ENCODE peak calls at places on chromosomes 12 and 14, in five cellular contexts. H, Y, Z, D and Q are unnamed samples.

GRCh38 chr14:99420711-99421110 is 59.9 kb downstream of the SETD3 start:
- DNase-seq in H (no peak), Y (peak), Z (no peak), D (no peak), Q (no peak)

GRCh38 chr14:23041729-23042128 is 283 bp upstream of the PSMB11 start:
- DNase-seq in H (no peak), Y (no peak), Z (no peak), D (no peak), Q (no peak)

GRCh38 chr14:61388173-61388975 is 67.0 kb downstream of the PRKCH start:
- DNase-seq in H (peak), Y (no peak), Z (no peak), D (peak), Q (no peak)

GRCh38 chr12:121224591-121224990 is 14.7 kb downstream of the P2RX4 start:
- DNase-seq in H (no peak), Y (no peak), Z (no peak), D (peak), Q (no peak)

GRCh38 chr14:90797451-90797850 is 18.8 kb downstream of the TTC7B start:
- DNase-seq in H (no peak), Y (no peak), Z (no peak), D (no peak), Q (no peak)

GRCh38 chr12:53974084-53975018 is at the start of gene HOTAIR:
- DNase-seq in H (peak), Y (no peak), Z (no peak), D (peak), Q (no peak)

GRCh38 chr12:78887008-78887407 is 22.4 kb downstream of the SYT1 start:
- DNase-seq in H (peak), Y (no peak), Z (no peak), D (no peak), Q (no peak)

GRCh38 chr12:103884316-103884715 is 43.3 kb upstream of the NT5DC3 start:
- DNase-seq in H (peak), Y (no peak), Z (no peak), D (peak), Q (no peak)

GRCh38 chr12:54560374-54560858 is 11.0 kb downstream of the PDE1B start:
- DNase-seq in H (peak), Y (peak), Z (peak), D (peak), Q (peak)

GRCh38 chr14:56333361-56334279 is 215.4 kb downstream of the PELI2 start:
- DNase-seq in H (peak), Y (no peak), Z (no peak), D (no peak), Q (no peak)

GRCh38 chr12:68932701-68933563 is at the start of gene CPM:
- DNase-seq in H (peak), Y (peak), Z (peak), D (peak), Q (peak)

GRCh38 chr12:51368640-51369517 is 22.3 kb downstream of the GALNT6 start:
- DNase-seq in H (no peak), Y (peak), Z (no peak), D (peak), Q (no peak)

GRCh38 chr14:32618991-32619390 is 289.9 kb downstream of the AKAP6 start:
- DNase-seq in H (no peak), Y (no peak), Z (no peak), D (no peak), Q (no peak)

GRCh38 chr12:90062799-90063198 is 354.2 kb upstream of the ATP2B1 start:
- DNase-seq in H (peak), Y (no peak), Z (no peak), D (no peak), Q (no peak)

GRCh38 chr14:80336613-80337106 is 125.4 kb upstream of the DIO2 start:
- DNase-seq in H (no peak), Y (no peak), Z (no peak), D (no peak), Q (no peak)

GRCh38 chr12:121505513-121505912 is 75.3 kb downstream of the KDM2B start:
- DNase-seq in H (no peak), Y (no peak), Z (no peak), D (no peak), Q (no peak)

GRCh38 chr12:76198839-76199238 is 114.4 kb upstream of the NAP1L1 start:
- DNase-seq in H (no peak), Y (no peak), Z (no peak), D (no peak), Q (no peak)

GRCh38 chr12:31019561-31020308 is 53.9 kb upstream of the DDX11 start:
- DNase-seq in H (no peak), Y (no peak), Z (no peak), D (no peak), Q (no peak)

GRCh38 chr14:101927859-101928258 is 36.5 kb upstream of the DYNC1H1 start:
- DNase-seq in H (peak), Y (peak), Z (no peak), D (no peak), Q (no peak)

GRCh38 chr14:96923003-96923402 is 125.8 kb downstream of the VRK1 start:
- DNase-seq in H (no peak), Y (no peak), Z (no peak), D (no peak), Q (no peak)

GRCh38 chr14:99273025-99273723 is 1.2 kb upstream of the BCL11B start:
- DNase-seq in H (peak), Y (no peak), Z (no peak), D (peak), Q (no peak)

GRCh38 chr12:94290353-94290752 is 142.0 kb downstream of the PLXNC1 start:
- DNase-seq in H (no peak), Y (no peak), Z (no peak), D (no peak), Q (no peak)

GRCh38 chr14:74612346-74613021 is 447 bp upstream of the LTBP2 start:
- DNase-seq in H (peak), Y (peak), Z (no peak), D (peak), Q (peak)

GRCh38 chr12:110916295-110916875 is 4.0 kb downstream of the MYL2 start:
- DNase-seq in H (no peak), Y (no peak), Z (no peak), D (no peak), Q (no peak)

GRCh38 chr12:125064492-125064891 is 743 bp upstream of the AACS start:
- DNase-seq in H (no peak), Y (no peak), Z (no peak), D (no peak), Q (no peak)

GRCh38 chr12:75959506-75959905 is 72.1 kb downstream of the PHLDA1 start:
- DNase-seq in H (no peak), Y (no peak), Z (no peak), D (no peak), Q (no peak)

GRCh38 chr14:22300646-22301045 is 288.4 kb downstream of the DAD1 start:
- DNase-seq in H (no peak), Y (no peak), Z (no peak), D (no peak), Q (no peak)

GRCh38 chr12:25960176-25960575 is 1.7 kb downstream of the RASSF8 start:
- DNase-seq in H (no peak), Y (no peak), Z (no peak), D (no peak), Q (no peak)

GRCh38 chr12:120098756-120099470 is 17.6 kb downstream of the RAB35 start:
- DNase-seq in H (no peak), Y (no peak), Z (no peak), D (no peak), Q (no peak)

GRCh38 chr12:120101182-120101581 is 15.4 kb downstream of the RAB35 start:
- DNase-seq in H (no peak), Y (no peak), Z (no peak), D (no peak), Q (no peak)

GRCh38 chr12:120101617-120102016 is 14.9 kb downstream of the RAB35 start:
- DNase-seq in H (no peak), Y (no peak), Z (no peak), D (no peak), Q (no peak)

GRCh38 chr12:120099738-120100137 is 16.8 kb downstream of the RAB35 start:
- DNase-seq in H (no peak), Y (no peak), Z (no peak), D (no peak), Q (no peak)

GRCh38 chr12:120100630-120101029 is 15.9 kb downstream of the RAB35 start:
- DNase-seq in H (no peak), Y (no peak), Z (peak), D (no peak), Q (peak)
- H3K27ac ChIP-seq in H (peak), Y (no peak), Z (peak), D (no peak), Q (peak)

DNA sequence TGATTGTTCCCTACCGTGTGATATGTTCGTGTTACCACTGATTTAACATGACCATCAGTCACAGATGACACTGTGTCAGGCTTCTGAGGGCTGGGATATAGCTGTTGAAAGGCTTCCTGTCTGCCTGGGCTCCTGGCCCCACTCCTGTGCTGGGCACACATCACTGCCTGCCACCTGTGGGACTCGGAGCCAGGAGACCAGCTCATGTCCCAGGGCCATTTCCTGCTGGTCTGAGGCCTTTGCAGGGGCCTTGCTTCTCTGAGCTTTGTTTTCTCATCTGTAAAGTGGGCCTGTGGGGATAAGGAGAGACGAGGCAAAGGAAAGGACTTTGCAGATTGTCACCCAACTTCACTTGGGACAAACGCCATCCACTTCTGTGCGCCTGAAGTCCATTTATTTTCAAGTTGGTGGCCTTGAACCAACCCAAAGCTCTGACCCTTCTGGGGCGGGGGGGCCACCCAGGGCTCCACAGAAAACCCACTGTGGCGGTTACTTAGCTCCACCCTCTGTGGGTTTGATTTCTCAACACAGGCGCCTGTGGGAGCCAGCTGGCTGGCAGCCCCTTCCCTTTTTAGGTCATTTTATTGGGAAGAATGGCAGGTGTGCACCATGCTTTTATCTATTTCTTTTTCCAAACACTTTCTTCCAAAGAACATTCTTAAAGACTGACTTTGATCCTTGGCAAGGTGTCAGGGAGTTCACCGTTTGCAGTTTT is 54.1 kb downstream of the BEGAIN start:
- DNase-seq in H (no peak), Y (peak), Z (no peak), D (no peak), Q (no peak)
- H3K27ac ChIP-seq in H (peak), Y (no peak), Z (no peak), D (no peak), Q (no peak)

DNA sequence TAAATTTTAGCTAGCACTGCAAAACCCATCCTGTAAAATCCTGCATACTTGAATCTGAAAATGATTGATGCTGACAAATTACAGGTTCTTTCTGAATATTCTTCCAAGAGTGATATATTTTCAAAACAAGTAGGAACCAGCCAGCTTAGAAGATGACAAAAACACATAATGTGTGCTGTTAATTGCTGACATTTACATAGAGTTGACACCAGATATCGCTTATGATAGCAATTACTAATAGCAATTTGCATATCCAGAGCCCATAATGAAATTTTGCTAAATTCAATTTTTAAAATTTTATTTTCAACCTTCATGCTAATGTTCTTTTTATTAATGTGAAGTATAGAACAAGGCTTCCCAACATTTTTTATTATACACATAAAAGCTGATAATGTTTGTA is 284.5 kb downstream of the SEC23A start:
- DNase-seq in H (no peak), Y (no peak), Z (no peak), D (no peak), Q (no peak)
- H3K27ac ChIP-seq in H (no peak), Y (no peak), Z (no peak), D (no peak), Q (no peak)

GRCh38 chr12:91663331-91663998 is 480.8 kb upstream of the DCN start:
- DNase-seq in H (no peak), Y (no peak), Z (no peak), D (no peak), Q (no peak)
- H3K27ac ChIP-seq in H (no peak), Y (no peak), Z (no peak), D (no peak), Q (no peak)

GRCh38 chr12:46242569-46242968 is 26.3 kb downstream of the SLC38A1 start:
- DNase-seq in H (no peak), Y (no peak), Z (no peak), D (no peak), Q (no peak)

GRCh38 chr12:46244273-46244672 is 24.6 kb downstream of the SLC38A1 start:
- DNase-seq in H (no peak), Y (no peak), Z (no peak), D (no peak), Q (no peak)

GRCh38 chr12:46244997-46245396 is 23.8 kb downstream of the SLC38A1 start:
- DNase-seq in H (no peak), Y (no peak), Z (no peak), D (no peak), Q (no peak)

GRCh38 chr12:46240436-46240835 is 28.4 kb downstream of the SLC38A1 start:
- DNase-seq in H (no peak), Y (no peak), Z (no peak), D (no peak), Q (no peak)

DNA sequence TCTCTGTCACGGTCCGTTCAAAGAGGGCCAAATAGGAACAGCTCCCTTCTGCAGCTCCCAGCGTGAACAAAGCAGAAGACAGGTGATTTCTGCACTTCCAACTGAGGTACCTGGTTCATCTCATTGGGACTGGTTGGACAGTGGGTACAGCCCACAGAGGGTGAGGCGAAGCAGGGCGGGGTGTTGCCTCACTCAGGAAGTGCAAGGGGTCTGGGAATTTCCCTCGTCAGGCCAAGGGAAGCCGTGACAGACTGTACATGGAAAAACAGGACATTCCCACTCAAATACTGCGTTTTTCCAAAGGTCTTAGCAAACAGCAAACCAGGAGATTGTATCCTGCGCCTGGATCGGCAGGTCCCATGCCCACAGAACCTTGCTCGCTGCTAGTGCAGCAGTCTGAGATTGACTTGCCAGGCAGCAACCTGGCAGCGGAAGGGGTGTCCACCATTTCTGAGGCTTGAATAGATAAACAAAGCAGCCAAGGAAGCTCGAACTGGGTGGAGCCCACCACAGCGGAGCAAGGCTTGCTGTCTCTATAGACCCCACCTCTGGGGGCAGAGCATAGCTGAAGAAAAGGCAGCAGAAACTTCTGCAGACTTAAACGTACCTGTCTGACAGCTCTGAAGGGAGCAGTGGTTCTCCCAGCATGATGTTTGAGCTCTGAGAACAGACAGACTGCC is 22.7 kb downstream of the SLC38A1 start:
- DNase-seq in H (no peak), Y (no peak), Z (no peak), D (peak), Q (no peak)
- H3K27ac ChIP-seq in H (peak), Y (no peak), Z (no peak), D (no peak), Q (no peak)

DNA sequence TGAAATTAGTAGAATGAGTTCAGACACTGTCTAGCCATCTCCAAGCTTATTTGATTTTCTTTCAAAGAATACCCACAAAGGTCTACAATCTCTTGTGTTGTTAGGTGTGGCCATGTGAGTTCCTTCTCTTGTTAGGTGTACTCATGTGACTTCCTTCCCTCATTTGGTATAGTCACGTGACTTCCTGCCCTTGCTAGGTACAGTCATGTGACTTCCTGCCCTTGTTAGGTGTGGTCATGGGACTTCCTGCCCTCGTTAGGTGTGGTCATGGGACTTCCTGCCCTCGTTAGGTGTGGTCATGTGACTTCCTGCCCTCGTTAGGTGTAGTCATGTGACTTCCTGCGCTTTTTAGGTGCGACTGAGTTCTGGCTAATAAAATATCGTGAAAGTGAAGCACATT is 179.6 kb downstream of the TMX1 start:
- DNase-seq in H (no peak), Y (no peak), Z (no peak), D (peak), Q (no peak)
- H3K27ac ChIP-seq in H (no peak), Y (no peak), Z (no peak), D (peak), Q (no peak)

DNA sequence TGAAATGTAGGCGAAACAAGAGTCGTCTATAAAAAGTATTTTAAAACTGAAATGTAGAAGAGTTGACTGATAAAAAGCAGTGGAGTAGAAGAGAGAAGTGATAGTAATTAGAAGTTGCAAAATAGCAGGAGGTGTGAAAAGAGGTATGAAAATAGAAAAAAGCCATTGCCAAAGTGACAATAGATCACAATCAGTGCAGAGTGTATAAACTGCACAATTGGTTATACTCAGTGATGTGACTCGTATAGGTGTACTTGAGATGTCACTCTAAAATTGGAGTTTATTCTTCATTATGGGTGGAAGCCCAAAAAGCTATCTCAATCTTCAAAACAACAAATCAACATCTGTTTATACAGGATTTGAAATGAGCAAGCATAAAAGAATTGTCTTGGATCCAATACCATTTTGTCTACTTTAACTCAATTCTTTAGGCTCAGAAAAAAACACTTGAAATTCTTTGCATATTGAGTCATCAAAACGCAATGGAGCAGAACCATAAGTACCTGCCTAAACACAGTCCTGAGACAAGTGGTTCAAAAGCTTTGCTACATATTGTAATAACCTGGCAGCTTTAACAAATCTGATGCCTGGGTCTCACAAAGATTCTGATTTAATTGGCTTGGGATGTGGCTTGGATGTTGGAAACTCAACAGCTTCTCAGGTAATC is 8.8 kb downstream of the IKBIP start:
- DNase-seq in H (peak), Y (no peak), Z (no peak), D (no peak), Q (no peak)
- H3K27ac ChIP-seq in H (no peak), Y (no peak), Z (no peak), D (no peak), Q (no peak)